ENCODE peak calls at places on chromosome X, in four cellular contexts. U is H1, B is mesenchymal stem cell, E is IMR-90. H is an unnamed sample.

GRCh38 chrX:22135994-22136684 is 104.0 kb downstream of the PHEX start:
- DNase-seq in U (no peak), B (peak), E (peak), H (peak)

GRCh38 chrX:86263526-86263925 is 115.3 kb downstream of the DACH2 start:
- DNase-seq in U (no peak), B (no peak), E (no peak), H (peak)

GRCh38 chrX:141278306-141278705 is 36.0 kb upstream of the SPANXC start:
- DNase-seq in U (peak), B (peak), E (peak), H (peak)

GRCh38 chrX:6041630-6042029 is 187.0 kb downstream of the NLGN4X start:
- DNase-seq in U (no peak), B (no peak), E (no peak), H (no peak)

GRCh38 chrX:111131572-111131971 is 35.6 kb downstream of the PAK3 start:
- DNase-seq in U (no peak), B (peak), E (peak), H (no peak)

GRCh38 chrX:108726748-108727147 is 9.6 kb downstream of the IRS4 start:
- DNase-seq in U (no peak), B (no peak), E (no peak), H (no peak)

GRCh38 chrX:33721927-33722326 is 410.2 kb downstream of the FAM47A start:
- DNase-seq in U (no peak), B (no peak), E (no peak), H (no peak)

GRCh38 chrX:69097451-69098236 is 67.6 kb downstream of the PJA1 start:
- DNase-seq in U (no peak), B (no peak), E (no peak), H (no peak)

GRCh38 chrX:1321689-1322088 is 14.9 kb upstream of the IL3RA start:
- DNase-seq in U (no peak), B (no peak), E (no peak), H (no peak)

GRCh38 chrX:3360881-3361280 is 14.4 kb upstream of the MXRA5 start:
- DNase-seq in U (no peak), B (no peak), E (no peak), H (no peak)

GRCh38 chrX:13266641-13267420 is 53.0 kb downstream of the ATXN3L start:
- DNase-seq in U (no peak), B (no peak), E (peak), H (peak)

GRCh38 chrX:3962511-3963350 is 249.3 kb upstream of the PRKX start:
- DNase-seq in U (no peak), B (peak), E (peak), H (peak)

GRCh38 chrX:115504167-115504566 is 56.8 kb upstream of the PLS3 start:
- DNase-seq in U (no peak), B (no peak), E (no peak), H (no peak)

GRCh38 chrX:28349888-28350287 is 237.4 kb upstream of the IL1RAPL1 start:
- DNase-seq in U (no peak), B (no peak), E (no peak), H (no peak)

GRCh38 chrX:102899940-102900916 is 36.8 kb upstream of the RAB40AL start:
- DNase-seq in U (peak), B (peak), E (peak), H (peak)

GRCh38 chrX:35786271-35786670 is 11.9 kb upstream of the MAGEB16 start:
- DNase-seq in U (no peak), B (no peak), E (no peak), H (no peak)

GRCh38 chrX:109740076-109740809 is 7.2 kb upstream of the ACSL4 start:
- DNase-seq in U (no peak), B (peak), E (peak), H (no peak)

GRCh38 chrX:8849945-8850344 is 48.8 kb upstream of the FAM9A start:
- DNase-seq in U (no peak), B (no peak), E (no peak), H (no peak)

GRCh38 chrX:69884210-69884609 is 165.5 kb downstream of the AWAT2 start:
- DNase-seq in U (no peak), B (no peak), E (no peak), H (no peak)

GRCh38 chrX:27163236-27163635 is 299.9 kb downstream of the PPP4R3C start:
- DNase-seq in U (no peak), B (no peak), E (no peak), H (no peak)

GRCh38 chrX:8704184-8704583 is 27.8 kb downstream of the ANOS1 start:
- DNase-seq in U (no peak), B (no peak), E (no peak), H (no peak)

GRCh38 chrX:13876652-13877051 is 59.8 kb upstream of the GPM6B start:
- DNase-seq in U (no peak), B (peak), E (peak), H (no peak)

GRCh38 chrX:31483336-31483735 is 411.5 kb upstream of the FTHL17 start:
- DNase-seq in U (no peak), B (peak), E (peak), H (no peak)

GRCh38 chrX:69808375-69808774 is 192.5 kb downstream of the EDA start:
- DNase-seq in U (no peak), B (no peak), E (no peak), H (no peak)

GRCh38 chrX:106955004-106955772 is 35.0 kb downstream of the CLDN2 start:
- DNase-seq in U (no peak), B (no peak), E (peak), H (no peak)

GRCh38 chrX:101745046-101745445 is 85.4 kb upstream of the ARMCX2 start:
- DNase-seq in U (no peak), B (no peak), E (no peak), H (no peak)

DNA sequence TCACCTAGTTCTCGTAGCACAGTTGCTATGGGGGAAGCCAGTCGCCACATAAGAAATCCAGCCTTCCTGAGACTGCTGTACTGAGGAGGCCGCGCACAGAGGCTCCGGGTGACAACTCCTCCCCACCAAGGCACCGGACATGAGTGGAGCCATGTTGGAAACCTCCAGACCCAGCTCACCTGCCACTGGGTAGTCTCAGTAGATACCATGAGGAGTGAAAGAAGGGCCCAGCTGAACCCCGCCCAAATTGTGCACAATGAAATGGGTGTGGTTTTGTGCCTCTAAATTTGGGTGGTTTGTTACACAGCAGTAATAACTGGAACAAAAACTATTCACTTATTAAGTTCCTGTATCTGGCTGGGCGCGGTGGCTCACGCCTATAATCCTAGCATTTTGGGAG is 198.7 kb downstream of the BCOR start:
- DNase-seq in U (no peak), B (no peak), E (no peak), H (no peak)
- H2BK15ac ChIP-seq in U (no peak), B (no peak), E (no peak), H (no peak)

GRCh38 chrX:154096140-154097002 is 1.1 kb downstream of the MECP2 start:
- DNase-seq in U (no peak), B (peak), E (peak), H (no peak)

GRCh38 chrX:154098551-154098950 is 1.0 kb upstream of the MECP2 start:
- DNase-seq in U (no peak), B (no peak), E (no peak), H (no peak)

GRCh38 chrX:154097003-154097596 is 417 bp downstream of the MECP2 start:
- DNase-seq in U (peak), B (peak), E (peak), H (peak)

GRCh38 chrX:154094833-154095232 is 2.7 kb downstream of the MECP2 start:
- DNase-seq in U (no peak), B (no peak), E (no peak), H (no peak)

GRCh38 chrX:154097597-154098541 is at the start of gene MECP2:
- DNase-seq in U (peak), B (peak), E (peak), H (peak)
- H2BK5ac ChIP-seq in U (no peak), B (no peak), E (peak), H (no peak)

GRCh38 chrX:23667239-23668177 is at the start of gene PRDX4:
- DNase-seq in U (peak), B (peak), E (peak), H (peak)
- H2BK120ac ChIP-seq in U (no peak), B (no peak), E (peak), H (no peak)

GRCh38 chrX:118727686-118728339 is 407 bp downstream of the IL13RA1 start:
- DNase-seq in U (no peak), B (peak), E (peak), H (no peak)
- H2BK15ac ChIP-seq in U (no peak), B (peak), E (no peak), H (no peak)

DNA sequence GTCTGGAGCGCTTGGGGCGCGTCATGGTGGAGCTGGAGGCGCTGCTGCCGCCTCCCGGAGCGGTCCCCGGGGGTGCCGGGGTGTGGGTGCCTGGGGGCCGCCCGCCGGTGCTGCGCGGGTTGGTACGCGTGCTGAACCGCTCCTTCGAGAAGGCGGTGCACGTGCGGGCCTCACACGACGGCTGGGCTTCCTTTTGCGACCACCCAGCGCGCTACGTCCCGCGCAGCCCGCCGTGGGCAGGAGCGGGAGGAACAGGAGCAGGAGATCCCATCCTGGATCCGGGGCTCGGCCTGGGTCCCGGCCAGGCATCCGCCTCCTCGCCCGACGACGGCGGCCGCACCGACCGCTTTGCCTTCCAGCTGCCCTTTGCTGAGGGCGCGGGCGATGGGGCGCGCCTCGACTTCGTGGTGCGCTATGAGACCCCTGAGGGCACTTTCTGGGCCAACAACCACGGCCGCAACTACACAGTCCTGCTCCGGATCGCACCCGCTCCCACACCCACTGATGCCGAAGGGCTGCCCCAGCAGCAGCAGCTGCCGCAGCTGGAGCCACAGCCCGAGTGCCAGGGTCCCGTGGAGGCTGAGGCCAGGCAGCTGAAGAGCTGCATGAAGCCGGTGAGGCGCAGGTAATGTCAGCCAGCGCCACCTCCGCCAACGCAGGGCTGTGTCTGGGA is 792 bp downstream of the PPP1R3F start:
- DNase-seq in U (peak), B (no peak), E (no peak), H (no peak)
- H2BK5ac ChIP-seq in U (no peak), B (no peak), E (peak), H (no peak)

DNA sequence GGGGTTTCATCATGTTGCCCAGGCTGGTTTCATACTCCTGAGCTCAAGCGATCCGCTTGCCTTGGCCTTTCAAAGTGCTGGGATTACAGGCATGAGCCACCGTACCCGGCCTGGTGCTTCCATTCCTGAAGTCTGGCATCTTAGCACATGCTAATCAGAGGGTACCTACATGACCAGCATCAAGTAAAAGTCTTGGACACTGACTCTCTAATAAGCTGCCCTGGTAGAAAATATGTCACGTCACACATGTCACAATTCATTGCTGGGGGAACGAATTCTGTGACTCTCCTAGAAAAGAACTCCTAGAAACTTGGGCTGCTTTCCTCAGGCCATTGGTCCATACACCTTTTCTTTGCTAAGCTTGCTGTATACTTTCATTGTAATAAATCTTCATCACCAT is 19.1 kb upstream of the XAGE2 start:
- DNase-seq in U (no peak), B (no peak), E (no peak), H (no peak)
- H2BK120ac ChIP-seq in U (no peak), B (no peak), E (no peak), H (no peak)

H was measured in neuronal stem cell.